ENCODE peak calls at places on chromosome 21, in ten cellular contexts. H is iris pigment epithelial cell; E is RWPE1; X is CD8-positive, alpha-beta T cell; D is suprapubic skin; P is T-helper 9 cell; L is T follicular helper cell; W is iPS DF 19.7; F is right cardiac atrium; I is kidney glomerular epithelial cell. B is an unnamed sample.

GRCh38 chr21:42395302-42395701 is 550 bp downstream of the TMPRSS3 start:
- DNase-seq in H (no peak), E (no peak), X (no peak), D (peak; percentile 13), P (no peak), L (no peak), W (no peak), F (no peak), I (no peak), B (no peak)

GRCh38 chr21:16420086-16420724 is 690.4 kb downstream of the USP25 start:
- DNase-seq in H (peak; percentile 80), E (peak; percentile 2), X (no peak), D (no peak), P (no peak), L (no peak), W (no peak), F (peak; percentile 63), I (no peak), B (no peak)

GRCh38 chr21:45333583-45334121 is 46.0 kb upstream of the POFUT2 start:
- DNase-seq in H (no peak), E (peak; percentile 36), X (no peak), D (peak; percentile 57), P (no peak), L (no peak), W (no peak), F (peak; percentile 48), I (no peak), B (no peak)

GRCh38 chr21:41653243-41653943 is 113.5 kb downstream of the RIPK4 start:
- DNase-seq in H (no peak), E (no peak), X (no peak), D (peak; percentile 56), P (no peak), L (no peak), W (no peak), F (no peak), I (no peak), B (no peak)

GRCh38 chr21:35521293-35521692 is 472.2 kb upstream of the RUNX1 start:
- DNase-seq in H (no peak), E (no peak), X (no peak), D (no peak), P (no peak), L (no peak), W (no peak), F (no peak), I (no peak), B (no peak)

GRCh38 chr21:36723371-36723881 is 24.5 kb downstream of the SIM2 start:
- DNase-seq in H (no peak), E (no peak), X (no peak), D (peak; percentile 51), P (no peak), L (no peak), W (no peak), F (no peak), I (no peak), B (no peak)

GRCh38 chr21:44927587-44928461 is 7.1 kb upstream of the ITGB2 start:
- DNase-seq in H (peak; percentile 59), E (peak; percentile 84), X (peak; percentile 88), D (no peak), P (peak; percentile 75), L (peak; percentile 83), W (no peak), F (peak; percentile 82), I (peak; percentile 84), B (peak; percentile 81)

GRCh38 chr21:31594726-31595125 is 64.8 kb upstream of the SOD1 start:
- DNase-seq in H (no peak), E (no peak), X (no peak), D (no peak), P (no peak), L (no peak), W (no peak), F (no peak), I (no peak), B (no peak)

GRCh38 chr21:42619841-42620240 is 33.6 kb upstream of the PDE9A start:
- DNase-seq in H (no peak), E (no peak), X (no peak), D (peak; percentile 42), P (no peak), L (no peak), W (no peak), F (peak; percentile 12), I (no peak), B (no peak)

GRCh38 chr21:38486221-38486620 is 12.1 kb downstream of the ERG start:
- DNase-seq in H (peak; percentile 73), E (peak; percentile 70), X (no peak), D (no peak), P (no peak), L (no peak), W (no peak), F (no peak), I (peak; percentile 56), B (no peak)